ENCODE peak calls at places on chromosomes 7 and 10, in seven cellular contexts. I is NCI-H1694; J is Kasumi-1; B is activated CD4-positive, alpha-beta T cell treated with anti-CD3 and anti-CD28 coated beads for 24 hours; T is kidney glomerular epithelial cell; W is Right ventricle myocardium superior; K is cardiac muscle cell. U is an unnamed sample.

GRCh38 chr10:93754761-93755160 is 3.0 kb upstream of the LGI1 start:
- DNase-seq in T (no peak), J (no peak), K (no peak), I (no peak), W (no peak), B (no peak), U (no peak)

GRCh38 chr7:4707134-4707651 is 25.1 kb downstream of the FOXK1 start:
- DNase-seq in K (no peak), W (no peak), I (no peak), T (no peak), J (no peak), B (no peak), U (no peak)

GRCh38 chr7:41508755-41509154 is 194.1 kb downstream of the INHBA start:
- DNase-seq in I (no peak), W (no peak), J (no peak), T (no peak), B (no peak), K (no peak), U (no peak)

GRCh38 chr7:82677064-82677463 is 233.5 kb upstream of the CACNA2D1 start:
- DNase-seq in W (no peak), I (peak; percentile 77), K (no peak), B (no peak), J (no peak), T (no peak), U (no peak)

GRCh38 chr7:84025332-84025927 is 169.2 kb downstream of the SEMA3A start:
- DNase-seq in T (peak; percentile 99), B (no peak), W (no peak), I (no peak), J (no peak), K (peak; percentile 92), U (peak; percentile 56)

GRCh38 chr7:149624419-149625338 is 127.1 kb upstream of the ZNF746 start:
- DNase-seq in I (peak; percentile 66), T (peak; percentile 84), K (peak; percentile 96), B (peak; percentile 81), J (peak; percentile 86), W (peak; percentile 97), U (peak; percentile 81)

GRCh38 chr7:106717997-106718871 is 57.3 kb upstream of the CCDC71L start:
- DNase-seq in I (no peak), J (peak; percentile 91), T (peak; percentile 95), K (peak; percentile 98), W (no peak), B (peak; percentile 79), U (peak; percentile 19)

GRCh38 chr7:19754521-19755116 is 18.8 kb downstream of the TMEM196 start:
- DNase-seq in J (peak; percentile 20), T (peak; percentile 65), I (peak; percentile 50), B (no peak), K (peak; percentile 65), W (no peak), U (no peak)

GRCh38 chr7:128835790-128836641 is 5.8 kb downstream of the FLNC start:
- DNase-seq in K (peak; percentile 70), W (peak; percentile 62), J (no peak), B (no peak), T (no peak), I (no peak), U (peak; percentile 50)

GRCh38 chr7:2609001-2609411 is 22.8 kb upstream of the TTYH3 start:
- DNase-seq in T (no peak), B (no peak), J (peak; percentile 71), W (no peak), I (no peak), K (peak; percentile 52), U (peak; percentile 52)

GRCh38 chr10:132236881-132237280 is 50.1 kb downstream of the DPYSL4 start:
- DNase-seq in J (no peak), I (no peak), K (no peak), T (no peak), W (no peak), B (no peak), U (no peak)

GRCh38 chr10:62264702-62265436 is 3.8 kb downstream of the RTKN2 start:
- DNase-seq in T (peak; percentile 89), W (no peak), B (no peak), I (no peak), K (peak; percentile 91), J (peak; percentile 55), U (peak; percentile 56)

GRCh38 chr7:68186072-68186471 is 1189.4 kb downstream of the TYW1 start:
- DNase-seq in T (no peak), W (no peak), B (no peak), I (no peak), J (no peak), K (no peak), U (no peak)

GRCh38 chr7:102152672-102153585 is 133.7 kb upstream of the SH2B2 start:
- DNase-seq in B (no peak), J (no peak), W (peak; percentile 50), I (no peak), T (peak; percentile 49), K (peak; percentile 86), U (no peak)

GRCh38 chr10:103609231-103610082 is 116.0 kb downstream of the NEURL1 start:
- DNase-seq in I (no peak), B (no peak), K (no peak), J (no peak), T (no peak), W (no peak), U (peak; percentile 51)

GRCh38 chr7:10299384-10299783 is 674.3 kb upstream of the PHF14 start:
- DNase-seq in I (no peak), J (no peak), W (no peak), B (no peak), T (no peak), K (no peak), U (no peak)

GRCh38 chr7:16129431-16130126 is 291.8 kb downstream of the CRPPA start:
- DNase-seq in B (no peak), W (no peak), J (no peak), T (peak; percentile 96), K (peak; percentile 61), I (no peak), U (no peak)

GRCh38 chr7:6486438-6487183 is 38.9 kb upstream of the DAGLB start:
- DNase-seq in W (no peak), K (no peak), J (no peak), B (no peak), I (no peak), T (no peak), U (no peak)

GRCh38 chr10:52483587-52483986 is 169.5 kb downstream of the DKK1 start:
- DNase-seq in K (no peak), W (no peak), T (no peak), B (no peak), J (no peak), I (no peak), U (no peak)

GRCh38 chr10:124153601-124153930 is 60.2 kb upstream of the CHST15 start:
- DNase-seq in T (no peak), I (no peak), B (no peak), K (no peak), W (no peak), J (no peak), U (no peak)

GRCh38 chr7:45402480-45403218 is 171.5 kb upstream of the ADCY1 start:
- DNase-seq in B (no peak), J (peak; percentile 21), I (no peak), W (no peak), K (peak; percentile 89), T (no peak), U (no peak)

GRCh38 chr7:101466871-101467270 is 104.2 kb downstream of the COL26A1 start:
- DNase-seq in T (peak; percentile 81), W (no peak), J (no peak), I (no peak), K (peak; percentile 71), B (no peak), U (no peak)

GRCh38 chr10:132306951-132307751 is 599 bp downstream of the STK32C start:
- DNase-seq in I (no peak), K (no peak), J (no peak), W (peak; percentile 62), B (no peak), T (peak; percentile 29), U (no peak)

GRCh38 chr10:113957013-113957412 is 86.7 kb upstream of the ADRB1 start:
- DNase-seq in W (no peak), I (no peak), B (no peak), J (no peak), K (peak; percentile 84), T (peak; percentile 16), U (peak; percentile 23)

GRCh38 chr10:59303018-59303417 is 59.3 kb downstream of the FAM13C start:
- DNase-seq in J (no peak), B (no peak), W (no peak), T (no peak), K (peak; percentile 8), I (no peak), U (no peak)

GRCh38 chr10:69323622-69324021 is 45.3 kb downstream of the HK1 start:
- DNase-seq in W (no peak), B (no peak), J (no peak), K (no peak), I (no peak), T (no peak), U (no peak)

GRCh38 chr7:101935521-101936141 is 118.2 kb downstream of the CUX1 start:
- DNase-seq in T (no peak), W (peak; percentile 82), J (no peak), K (no peak), B (no peak), I (no peak), U (peak; percentile 31)

GRCh38 chr7:120327054-120327453 is 54.1 kb downstream of the KCND2 start:
- DNase-seq in B (no peak), I (no peak), T (no peak), W (no peak), K (no peak), J (no peak), U (no peak)

GRCh38 chr7:155959894-155960293 is 147.6 kb upstream of the SHH start:
- DNase-seq in I (no peak), J (no peak), T (no peak), W (no peak), K (no peak), B (no peak), U (no peak)